ENCODE peak calls at places on chromosome 3, in five cellular contexts. N, I, E, Q and A are unnamed samples.

GRCh38 chr3:59522550-59522949 is 472.7 kb upstream of the CFAP20DC start:
- DNase-seq in Q (no peak), N (no peak), E (no peak), I (no peak), A (no peak)

GRCh38 chr3:174219738-174220137 is 639.4 kb upstream of the NAALADL2 start:
- DNase-seq in I (peak), Q (no peak), N (no peak), E (no peak), A (no peak)

GRCh38 chr3:143658869-143659268 is 189.4 kb downstream of the SLC9A9 start:
- DNase-seq in N (no peak), Q (no peak), E (no peak), I (peak), A (no peak)

GRCh38 chr3:57164217-57164605 is 942 bp downstream of the IL17RD start:
- DNase-seq in I (peak), N (peak), E (no peak), Q (peak), A (no peak)

GRCh38 chr3:134423153-134423552 is 48.9 kb upstream of the AMOTL2 start:
- DNase-seq in N (no peak), Q (no peak), E (no peak), I (peak), A (no peak)

GRCh38 chr3:44926172-44926571 is 49.8 kb downstream of the ZDHHC3 start:
- DNase-seq in I (no peak), E (no peak), N (no peak), Q (no peak), A (no peak)

GRCh38 chr3:197522183-197522715 is 33.5 kb downstream of the BDH1 start:
- DNase-seq in E (peak), Q (no peak), I (no peak), N (no peak), A (no peak)

GRCh38 chr3:197327701-197328100 is 29.3 kb upstream of the DLG1 start:
- DNase-seq in E (no peak), N (no peak), I (peak), Q (no peak), A (peak)

GRCh38 chr3:111481551-111481950 is 60.4 kb upstream of the CD96 start:
- DNase-seq in N (no peak), Q (no peak), I (no peak), E (no peak), A (no peak)

GRCh38 chr3:105842943-105843342 is 25.9 kb downstream of the CBLB start:
- DNase-seq in N (no peak), Q (no peak), I (peak), E (no peak), A (no peak)

GRCh38 chr3:149581681-149582349 is 76.0 kb downstream of the WWTR1 start:
- DNase-seq in Q (no peak), N (no peak), E (peak), I (peak), A (peak)

GRCh38 chr3:27254896-27255295 is 114.3 kb downstream of the NEK10 start:
- DNase-seq in I (no peak), E (no peak), Q (no peak), N (no peak), A (no peak)

GRCh38 chr3:37519661-37520060 is 342.0 kb upstream of the CTDSPL start:
- DNase-seq in I (no peak), Q (peak), N (no peak), E (no peak), A (no peak)

GRCh38 chr3:47772047-47772446 is 9.6 kb downstream of the SMARCC1 start:
- DNase-seq in I (no peak), E (no peak), Q (no peak), N (no peak), A (no peak)

GRCh38 chr3:28949580-28949979 is 331.3 kb upstream of the RBMS3 start:
- DNase-seq in E (no peak), Q (no peak), N (no peak), I (no peak), A (no peak)

GRCh38 chr3:36483709-36484108 is 103.4 kb downstream of the STAC start:
- DNase-seq in N (no peak), Q (no peak), E (no peak), I (no peak), A (no peak)

GRCh38 chr3:190538288-190538687 is 24.4 kb downstream of the IL1RAP start:
- DNase-seq in I (no peak), E (no peak), N (no peak), Q (no peak), A (no peak)

GRCh38 chr3:74648102-74648501 is 33.6 kb upstream of the CNTN3 start:
- DNase-seq in N (no peak), E (no peak), I (no peak), Q (no peak), A (no peak)

GRCh38 chr3:141192345-141192744 is 39.3 kb upstream of the PXYLP1 start:
- DNase-seq in I (peak), N (peak), E (peak), Q (peak), A (peak)

GRCh38 chr3:151974067-151974466 is 100.6 kb downstream of the SUCNR1 start:
- DNase-seq in N (no peak), I (peak), E (no peak), Q (peak), A (no peak)

GRCh38 chr3:1499694-1500093 is 406.9 kb downstream of the CNTN6 start:
- DNase-seq in Q (no peak), N (no peak), I (no peak), E (no peak), A (no peak)

GRCh38 chr3:148075829-148076716 is 621.6 kb upstream of the AGTR1 start:
- DNase-seq in I (peak), Q (peak), E (no peak), N (no peak), A (peak)

GRCh38 chr3:170611746-170612145 is 25.9 kb upstream of the SLC7A14 start:
- DNase-seq in I (no peak), E (no peak), Q (no peak), N (no peak), A (no peak)

GRCh38 chr3:128482857-128483656 is 9.9 kb downstream of the GATA2 start:
- DNase-seq in N (no peak), Q (no peak), I (peak), E (no peak), A (no peak)

GRCh38 chr3:137770821-137771399 is 6.8 kb downstream of the SOX14 start:
- DNase-seq in E (no peak), Q (no peak), N (no peak), I (peak), A (no peak)

GRCh38 chr3:107143206-107143605 is 234.0 kb upstream of the CCDC54 start:
- DNase-seq in E (no peak), Q (no peak), N (no peak), I (no peak), A (no peak)

GRCh38 chr3:65492249-65492648 is 546.5 kb downstream of the MAGI1 start:
- DNase-seq in I (no peak), E (no peak), Q (no peak), N (no peak), A (no peak)

GRCh38 chr3:52054689-52055511 is 1.5 kb downstream of the DUSP7 start:
- DNase-seq in N (no peak), I (peak), Q (peak), E (peak), A (no peak)

GRCh38 chr3:52050571-52050970 is 5.8 kb downstream of the DUSP7 start:
- DNase-seq in I (no peak), N (no peak), Q (no peak), E (no peak), A (no peak)

GRCh38 chr3:52051444-52051843 is 4.9 kb downstream of the DUSP7 start:
- DNase-seq in I (no peak), E (no peak), Q (no peak), N (no peak), A (no peak)

GRCh38 chr3:52053307-52054304 is 2.8 kb downstream of the DUSP7 start:
- DNase-seq in Q (peak), I (peak), E (peak), N (no peak), A (peak)

DNA sequence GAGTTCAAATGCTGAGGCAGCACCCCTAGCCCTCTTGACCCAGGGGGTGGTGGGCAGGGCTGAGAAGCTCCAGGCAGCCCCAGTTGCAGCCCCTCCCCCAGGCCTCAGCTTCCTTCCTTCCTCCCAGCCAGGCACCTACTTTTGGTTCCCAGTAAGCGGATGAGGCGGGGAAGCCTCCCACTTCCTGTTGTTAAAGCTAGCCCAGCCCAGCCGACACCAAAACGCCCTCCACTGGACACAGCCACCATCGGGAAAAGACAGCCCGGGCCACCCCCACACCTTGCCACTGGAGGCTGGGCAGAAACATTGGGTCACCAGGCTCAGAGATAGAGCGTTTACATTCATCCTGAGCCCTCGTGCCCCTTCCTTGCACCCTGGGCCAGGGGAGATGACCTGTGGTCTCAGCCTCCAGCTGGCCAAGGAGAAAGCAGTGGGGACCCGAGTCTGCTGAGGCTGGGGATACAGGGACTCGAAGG is 3.5 kb downstream of the DUSP7 start:
- DNase-seq in E (peak), N (peak), I (peak), Q (peak), A (peak)
- TF ChIP-seq CTCF in E (no peak), N (no peak), I (peak), Q (peak), A (no peak)

GRCh38 chr3:5138214-5138981 is 16.3 kb downstream of the ARL8B start:
- DNase-seq in E (no peak), I (peak), N (no peak), Q (no peak), A (peak)
- H3K4me3 ChIP-seq in E (no peak), I (no peak), N (no peak), Q (no peak), A (no peak)

GRCh38 chr3:101695779-101696372 is 9.4 kb upstream of the RPL24 start:
- DNase-seq in N (no peak), I (peak), E (peak), Q (peak), A (peak)

GRCh38 chr3:101687142-101687931 is 819 bp upstream of the RPL24 start:
- DNase-seq in I (peak), E (no peak), N (no peak), Q (no peak), A (no peak)

GRCh38 chr3:101685870-101686307 is 629 bp downstream of the RPL24 start:
- DNase-seq in N (no peak), I (peak), E (no peak), Q (no peak), A (no peak)

GRCh38 chr3:101689291-101689690 is 2.8 kb upstream of the RPL24 start:
- DNase-seq in Q (no peak), I (no peak), N (no peak), E (no peak), A (no peak)

GRCh38 chr3:101690972-101691371 is 4.5 kb upstream of the RPL24 start:
- DNase-seq in Q (peak), E (no peak), I (no peak), N (no peak), A (peak)
- TF ChIP-seq CTCF in Q (no peak), E (no peak), I (no peak), N (no peak), A (no peak)

GRCh38 chr3:123757281-123757940 is 126.7 kb downstream of the MYLK start:
- DNase-seq in Q (peak), E (peak), N (no peak), I (peak), A (no peak)
- H3K4me3 ChIP-seq in Q (peak), E (no peak), N (no peak), I (no peak), A (no peak)

DNA sequence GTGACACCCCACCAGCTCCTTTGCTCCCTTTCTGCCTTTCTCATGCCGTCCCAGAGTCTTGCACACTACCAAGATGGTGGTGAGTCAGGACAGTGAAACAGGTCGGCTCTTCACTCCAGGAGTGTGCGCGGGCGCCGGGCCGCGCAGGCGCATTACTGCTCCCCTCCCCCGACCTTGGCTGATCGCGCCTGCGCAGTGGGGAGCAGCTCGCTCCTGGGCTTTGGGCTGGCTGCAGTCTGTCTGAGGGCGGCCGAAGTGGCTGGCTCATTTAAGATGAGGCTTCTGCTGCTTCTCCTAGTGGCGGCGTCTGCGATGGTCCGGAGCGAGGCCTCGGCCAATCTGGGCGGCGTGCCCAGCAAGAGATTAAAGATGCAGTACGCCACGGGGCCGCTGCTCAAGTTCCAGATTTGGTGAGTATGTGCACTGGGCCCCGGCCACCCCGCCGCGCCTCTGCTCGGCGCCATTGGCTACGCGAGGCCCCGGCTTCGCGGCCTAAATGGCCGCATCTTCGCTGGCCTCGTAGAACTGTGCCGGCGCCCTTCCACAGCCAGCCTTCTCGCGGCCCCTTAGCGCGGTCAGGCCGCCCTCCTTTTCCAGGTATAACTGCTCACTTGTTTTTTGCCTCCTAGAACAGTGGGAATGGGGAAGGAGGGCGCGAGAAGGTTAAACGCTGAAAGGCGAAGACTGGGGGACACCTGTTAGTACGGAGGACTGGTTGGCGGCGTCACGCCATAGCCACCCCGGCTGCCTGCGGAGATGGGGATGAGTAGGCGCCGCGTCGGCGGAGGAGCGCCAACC is at the start of gene SELENOT:
- DNase-seq in I (peak), E (peak), Q (peak), N (peak), A (peak)
- TF ChIP-seq CTCF in I (peak), E (no peak), Q (no peak), N (peak), A (peak)

GRCh38 chr3:71456826-71457225 is 126.7 kb downstream of the FOXP1 start:
- DNase-seq in I (no peak), N (no peak), E (no peak), Q (no peak), A (no peak)
- H3K4me3 ChIP-seq in I (no peak), N (no peak), E (no peak), Q (no peak), A (no peak)

GRCh38 chr3:185757176-185757575 is 67.7 kb downstream of the IGF2BP2 start:
- DNase-seq in Q (no peak), E (no peak), I (no peak), N (no peak), A (no peak)

GRCh38 chr3:185760550-185760949 is 64.3 kb downstream of the IGF2BP2 start:
- DNase-seq in Q (no peak), E (no peak), N (no peak), I (peak), A (no peak)

GRCh38 chr3:185759523-185759922 is 65.3 kb downstream of the IGF2BP2 start:
- DNase-seq in N (no peak), I (no peak), Q (no peak), E (no peak), A (no peak)

GRCh38 chr3:185758912-185759311 is 65.9 kb downstream of the IGF2BP2 start:
- DNase-seq in I (no peak), Q (no peak), N (no peak), E (no peak), A (no peak)

DNA sequence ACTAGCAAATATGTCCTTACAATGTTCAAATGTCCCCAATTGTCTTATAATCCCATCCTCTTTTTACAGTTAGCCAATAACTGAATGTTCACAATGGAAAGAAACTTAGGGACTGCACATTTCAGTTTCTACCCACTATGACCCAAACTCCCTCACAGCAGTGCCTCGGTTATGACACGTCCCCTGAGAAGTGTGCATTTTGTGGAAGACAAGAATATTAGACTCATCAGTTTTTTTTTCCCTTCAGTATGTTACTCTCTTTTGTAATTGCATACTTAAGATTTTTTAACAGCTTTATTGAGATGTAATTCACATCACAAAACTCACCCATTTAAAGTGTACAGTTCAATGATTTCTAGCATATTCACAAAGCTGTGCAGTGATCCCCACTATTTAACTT is 64.8 kb downstream of the IGF2BP2 start:
- DNase-seq in E (no peak), I (no peak), Q (no peak), N (no peak), A (no peak)
- TF ChIP-seq CTCF in E (no peak), I (no peak), Q (no peak), N (no peak), A (no peak)

GRCh38 chr3:184300377-184300717 is 1.3 kb downstream of the PSMD2 start:
- DNase-seq in N (no peak), Q (no peak), I (peak), E (no peak), A (no peak)
- H3K4me3 ChIP-seq in N (peak), Q (peak), I (peak), E (no peak), A (peak)

GRCh38 chr3:145854486-145854885 is 306.5 kb downstream of the PLOD2 start:
- DNase-seq in N (no peak), E (no peak), Q (no peak), I (no peak), A (no peak)
- TF ChIP-seq CTCF in N (no peak), E (no peak), Q (no peak), I (no peak), A (no peak)

GRCh38 chr3:13420817-13421755 is 964 bp upstream of the NUP210 start:
- DNase-seq in N (no peak), E (peak), Q (peak), I (no peak), A (peak)
- H3K4me3 ChIP-seq in N (peak), E (peak), Q (no peak), I (no peak), A (peak)